ENCODE peak calls at places on chromosomes 13 and 19, in five cellular contexts. R is SK-N-SH, Z is fibroblast of lung, I is aorta, G is transverse colon. F is an unnamed sample. For H3K4me1 and H3K36me3, the result is how much of the 10 kb centered on the place peaks cover.

GRCh38 chr19:14149509-14149994 is 13.2 kb upstream of the ASF1B start:
- DNase-seq in R (peak), Z (peak), I (peak), G (peak), F (peak)

GRCh38 chr13:33490461-33491327 is 205.1 kb upstream of the STARD13 start:
- DNase-seq in R (no peak), Z (no peak), I (peak), G (no peak), F (no peak)

GRCh38 chr13:25213716-25214115 is 41.6 kb upstream of the AMER2 start:
- DNase-seq in R (no peak), Z (no peak), I (no peak), G (no peak), F (no peak)

GRCh38 chr13:29905845-29906244 is 55.4 kb upstream of the UBL3 start:
- DNase-seq in R (no peak), Z (peak), I (no peak), G (peak), F (peak)

GRCh38 chr19:49326165-49326704 is 1.2 kb upstream of the SLC6A16 start:
- DNase-seq in R (no peak), Z (no peak), I (no peak), G (no peak), F (no peak)

GRCh38 chr19:17902701-17903100 is 30.1 kb upstream of the CCDC124 start:
- DNase-seq in R (no peak), Z (peak), I (no peak), G (no peak), F (no peak)

GRCh38 chr19:6216236-6216995 is 63.4 kb downstream of the MLLT1 start:
- DNase-seq in R (peak), Z (no peak), I (no peak), G (no peak), F (peak)

GRCh38 chr19:44345969-44346368 is 10.5 kb downstream of the ZNF112 start:
- DNase-seq in R (no peak), Z (peak), I (no peak), G (no peak), F (no peak)

GRCh38 chr13:67481445-67481844 is 251.3 kb upstream of the PCDH9 start:
- DNase-seq in R (no peak), Z (no peak), I (no peak), G (no peak), F (no peak)

GRCh38 chr19:55463583-55464031 is 944 bp downstream of the C19orf85 start:
- DNase-seq in R (no peak), Z (no peak), I (no peak), G (no peak), F (no peak)

GRCh38 chr19:46599716-46600392 is 1.3 kb upstream of the CALM3 start:
- DNase-seq in R (peak), Z (no peak), I (peak), G (no peak), F (no peak)

GRCh38 chr19:4061178-4061682 is 5.5 kb downstream of the ZBTB7A start:
- DNase-seq in R (no peak), Z (no peak), I (peak), G (peak), F (peak)

GRCh38 chr13:99661791-99662190 is 160.5 kb downstream of the TM9SF2 start:
- DNase-seq in R (no peak), Z (no peak), I (no peak), G (no peak), F (no peak)

GRCh38 chr13:110129076-110129475 is 177.9 kb downstream of the COL4A1 start:
- DNase-seq in R (no peak), Z (no peak), I (no peak), G (no peak), F (no peak)

GRCh38 chr13:52739468-52740071 is at the start of gene CNMD:
- DNase-seq in R (no peak), Z (no peak), I (no peak), G (no peak), F (no peak)

GRCh38 chr13:79782541-79783216 is 301.7 kb downstream of the NDFIP2 start:
- DNase-seq in R (peak), Z (peak), I (peak), G (no peak), F (peak)

GRCh38 chr13:39913339-39913738 is 257.9 kb downstream of the COG6 start:
- DNase-seq in R (no peak), Z (no peak), I (no peak), G (no peak), F (no peak)

GRCh38 chr13:28026508-28026907 is 38.0 kb upstream of the URAD start:
- DNase-seq in R (no peak), Z (no peak), I (no peak), G (no peak), F (no peak)

GRCh38 chr13:45603338-45603737 is 12.2 kb downstream of the ERICH6B start:
- DNase-seq in R (no peak), Z (no peak), I (no peak), G (no peak), F (no peak)

GRCh38 chr19:10278935-10279334 is 7.8 kb upstream of the ICAM4 start:
- DNase-seq in R (no peak), Z (no peak), I (no peak), G (no peak), F (no peak)
- H3K4me1 ChIP-seq in R (under half), Z (under half), I (under half), G (under half), F (under half)

GRCh38 chr19:33108161-33108560 is 23.8 kb upstream of the WDR88 start:
- DNase-seq in R (no peak), Z (no peak), I (no peak), G (no peak), F (no peak)
- H3K36me3 ChIP-seq in R (under half), Z (under half), I (under half), G (under half), F (under half)

GRCh38 chr13:73984949-73985691 is 149.1 kb downstream of the KLF12 start:
- DNase-seq in R (no peak), Z (no peak), I (no peak), G (no peak), F (no peak)
- H3K4me3 ChIP-seq in R (no peak), Z (no peak), I (no peak), G (no peak), F (no peak)

GRCh38 chr19:16894080-16894479 is 5.3 kb downstream of the F2RL3 start:
- DNase-seq in R (no peak), Z (no peak), I (no peak), G (no peak), F (no peak)

GRCh38 chr19:16892868-16893685 is 4.3 kb downstream of the F2RL3 start:
- DNase-seq in R (no peak), Z (no peak), I (no peak), G (no peak), F (no peak)

GRCh38 chr19:16892438-16892837 is 3.6 kb downstream of the F2RL3 start:
- DNase-seq in R (no peak), Z (no peak), I (no peak), G (no peak), F (no peak)

GRCh38 chr19:16891696-16892382 is 3.0 kb downstream of the F2RL3 start:
- DNase-seq in R (no peak), Z (no peak), I (no peak), G (no peak), F (no peak)

GRCh38 chr19:16893686-16893990 is 4.8 kb downstream of the F2RL3 start:
- DNase-seq in R (no peak), Z (no peak), I (no peak), G (peak), F (no peak)
- H3K4me1 ChIP-seq in R (under half), Z (under half), I (under half), G (under half), F (under half)

GRCh38 chr13:94859812-94860210 is 147.5 kb upstream of the SOX21 start:
- DNase-seq in R (no peak), Z (no peak), I (no peak), G (no peak), F (no peak)
- H3K36me3 ChIP-seq in R (under half), Z (under half), I (under half), G (under half), F (under half)

GRCh38 chr19:16073481-16073880 is 2.8 kb upstream of the TPM4 start:
- DNase-seq in R (no peak), Z (no peak), I (peak), G (peak), F (no peak)

GRCh38 chr19:16069813-16070365 is 6.4 kb upstream of the TPM4 start:
- DNase-seq in R (no peak), Z (no peak), I (peak), G (peak), F (peak)

GRCh38 chr19:16070366-16070990 is 5.8 kb upstream of the TPM4 start:
- DNase-seq in R (no peak), Z (no peak), I (peak), G (peak), F (peak)

GRCh38 chr19:16068696-16069259 is 7.5 kb upstream of the TPM4 start:
- DNase-seq in R (no peak), Z (peak), I (peak), G (no peak), F (no peak)

GRCh38 chr19:16071072-16071691 is 5.1 kb upstream of the TPM4 start:
- DNase-seq in R (no peak), Z (no peak), I (peak), G (peak), F (no peak)
- H3K4me3 ChIP-seq in R (no peak), Z (no peak), I (no peak), G (no peak), F (no peak)

GRCh38 chr19:43331435-43332010 is 22.0 kb upstream of the CD177 start:
- DNase-seq in R (no peak), Z (no peak), I (no peak), G (no peak), F (no peak)
- H3K4me1 ChIP-seq in R (under half), Z (under half), I (under half), G (under half), F (under half)

DNA sequence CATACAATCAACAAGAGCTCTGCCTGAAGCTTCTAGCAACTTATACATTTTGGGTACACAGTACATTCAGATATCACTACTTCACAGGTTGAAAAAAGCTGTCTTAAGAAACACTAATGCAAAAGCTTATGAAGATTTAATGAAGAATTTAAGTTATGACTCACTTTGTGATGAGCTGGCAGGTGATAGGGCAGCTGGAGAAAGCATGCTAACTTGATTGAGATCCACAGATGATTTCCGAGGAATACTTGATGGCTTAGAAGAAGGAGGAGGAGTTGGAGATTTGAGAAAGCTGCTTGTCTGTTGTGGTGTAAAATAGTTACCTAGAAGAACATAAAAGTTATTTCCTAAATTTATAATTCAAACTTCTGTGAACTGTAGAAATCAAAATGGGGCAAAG is 23.3 kb downstream of the EXOSC8 start:
- DNase-seq in R (no peak), Z (peak), I (no peak), G (no peak), F (no peak)
- H3K36me3 ChIP-seq in R (half or more), Z (under half), I (under half), G (under half), F (under half)

F was measured in mucosa of descending colon.